ENCODE peak calls at places on chromosomes 4 and X, in six cellular contexts. O is PC-3, N is GM23248, I is mesendoderm, X is IMR-90, B is K562. V is an unnamed sample.

GRCh38 chr4:40648141-40648540 is 18.5 kb upstream of the RBM47 start:
- DNase-seq in X (no peak), I (no peak), O (no peak), B (no peak), N (no peak), V (no peak)

GRCh38 chrX:153226344-153227190 is 47.5 kb downstream of the MAGEA1 start:
- DNase-seq in X (peak), N (peak), O (peak), B (peak), I (peak), V (peak)

GRCh38 chr4:124325676-124326075 is 386.9 kb downstream of the ANKRD50 start:
- DNase-seq in B (no peak), N (no peak), I (no peak), X (no peak), O (no peak), V (no peak)

GRCh38 chrX:1593286-1594271 is 2.2 kb downstream of the AKAP17A start:
- DNase-seq in X (no peak), O (no peak), N (no peak), B (no peak), I (no peak), V (no peak)

GRCh38 chrX:16610121-16610565 is 39.8 kb upstream of the S100G start:
- DNase-seq in N (peak), O (peak), I (no peak), B (no peak), X (peak), V (no peak)

GRCh38 chr4:1531683-1532548 is 125.7 kb upstream of the NKX1-1 start:
- DNase-seq in I (no peak), B (no peak), N (no peak), O (no peak), X (no peak), V (no peak)

GRCh38 chrX:18873189-18873791 is 110.6 kb downstream of the PHKA2 start:
- DNase-seq in O (peak), N (peak), B (no peak), X (peak), I (no peak), V (no peak)

GRCh38 chrX:18938710-18939109 is 45.2 kb downstream of the PHKA2 start:
- DNase-seq in O (peak), B (no peak), X (peak), N (no peak), I (no peak), V (no peak)

GRCh38 chr4:175166020-175166419 is 247.9 kb downstream of the ADAM29 start:
- DNase-seq in O (no peak), X (no peak), N (no peak), I (no peak), B (no peak), V (no peak)

GRCh38 chr4:152684007-152684406 is 4.2 kb upstream of the TMEM154 start:
- DNase-seq in O (no peak), B (no peak), N (no peak), X (no peak), I (no peak), V (no peak)

GRCh38 chr4:8837181-8837811 is 34.3 kb downstream of the HMX1 start:
- DNase-seq in X (no peak), B (no peak), O (no peak), I (peak), N (no peak), V (no peak)

GRCh38 chrX:56733459-56734046 is 4.5 kb downstream of the NBDY start:
- DNase-seq in N (peak), I (peak), X (peak), B (peak), O (peak), V (no peak)

GRCh38 chr4:28508649-28509048 is 1648.0 kb downstream of the STIM2 start:
- DNase-seq in N (peak), I (no peak), X (no peak), O (no peak), B (no peak), V (no peak)

GRCh38 chr4:68895561-68896198 is 55.9 kb downstream of the UGT2A3 start:
- DNase-seq in N (no peak), X (no peak), I (no peak), B (no peak), O (peak), V (no peak)

GRCh38 chr4:10117424-10118354 is 1.1 kb upstream of the WDR1 start:
- DNase-seq in X (no peak), B (no peak), I (no peak), N (peak), O (no peak), V (no peak)

GRCh38 chrX:33178690-33179089 is 32.7 kb downstream of the DMD start:
- DNase-seq in B (no peak), O (no peak), I (no peak), N (no peak), X (no peak), V (no peak)

GRCh38 chrX:85544609-85545008 is 165.1 kb upstream of the POF1B start:
- DNase-seq in I (no peak), O (peak), X (no peak), N (peak), B (no peak), V (no peak)

GRCh38 chrX:13101439-13102139 is 57.2 kb upstream of the FAM9C start:
- DNase-seq in X (peak), N (peak), B (peak), O (peak), I (no peak), V (peak)

GRCh38 chr4:14110407-14110806 is 482.9 kb upstream of the BOD1L1 start:
- DNase-seq in X (peak), N (peak), B (no peak), O (peak), I (no peak), V (no peak)

GRCh38 chr4:47071863-47072441 is 40.6 kb downstream of the GABRB1 start:
- DNase-seq in X (peak), I (no peak), N (peak), O (peak), B (no peak), V (no peak)

GRCh38 chr4:8292388-8293107 is 23.0 kb downstream of the HTRA3 start:
- DNase-seq in B (no peak), I (no peak), X (no peak), N (no peak), O (no peak), V (no peak)

GRCh38 chr4:181909368-181909767 is 333.8 kb upstream of the TENM3 start:
- DNase-seq in O (no peak), B (no peak), N (peak), X (peak), I (peak), V (no peak)

GRCh38 chr4:3199661-3200422 is 49.1 kb upstream of the MSANTD1 start:
- DNase-seq in N (peak), I (no peak), O (no peak), B (no peak), X (no peak), V (no peak)

GRCh38 chr4:185309770-185310169 is 86.0 kb downstream of the LRP2BP start:
- DNase-seq in X (no peak), O (no peak), I (no peak), N (no peak), B (no peak), V (no peak)

GRCh38 chr4:2964077-2964471 is 703 bp downstream of the GRK4 start:
- DNase-seq in N (peak), I (no peak), O (no peak), B (peak), X (no peak), V (no peak)

GRCh38 chr4:183987987-183988392 is 82.9 kb downstream of the STOX2 start:
- DNase-seq in I (peak), O (peak), X (peak), B (peak), N (peak), V (peak)

GRCh38 chr4:118765399-118765798 is 70.5 kb downstream of the SEC24D start:
- DNase-seq in O (peak), I (no peak), B (peak), N (peak), X (peak), V (peak)

GRCh38 chrX:123835661-123836371 is 24.0 kb upstream of the XIAP start:
- DNase-seq in X (peak), O (peak), I (no peak), B (no peak), N (peak), V (no peak)

GRCh38 chr4:156778093-156778492 is 193.5 kb downstream of the PDGFC start:
- DNase-seq in N (peak), X (peak), I (no peak), B (no peak), O (peak), V (no peak)

GRCh38 chr4:177023951-177024350 is 231.2 kb upstream of the VEGFC start:
- DNase-seq in B (no peak), O (no peak), I (no peak), N (no peak), X (no peak), V (no peak)

GRCh38 chr4:183240581-183241321 is 79.3 kb downstream of the CLDN22 start:
- DNase-seq in I (peak), X (no peak), O (no peak), N (no peak), B (no peak), V (no peak)

GRCh38 chrX:30283456-30284200 is 25.6 kb downstream of the NR0B1 start:
- DNase-seq in O (peak), B (peak), X (peak), I (peak), N (peak), V (peak)

GRCh38 chr4:73978886-73979285 is 2.9 kb downstream of the PF4 start:
- DNase-seq in B (no peak), X (peak), O (peak), N (peak), I (no peak), V (no peak)

GRCh38 chr4:142551513-142552280 is 294.4 kb downstream of the INPP4B start:
- DNase-seq in X (no peak), O (no peak), B (no peak), N (no peak), I (no peak), V (no peak)
- H3K9ac ChIP-seq in X (no peak), O (no peak), B (no peak), N (no peak), I (no peak), V (no peak)

GRCh38 chrX:130166503-130166777 is 799 bp upstream of the AIFM1 start:
- DNase-seq in X (no peak), B (no peak), O (no peak), I (no peak), N (no peak), V (no peak)
- H3K9ac ChIP-seq in X (peak), B (peak), O (peak), I (peak), N (peak), V (peak)

DNA sequence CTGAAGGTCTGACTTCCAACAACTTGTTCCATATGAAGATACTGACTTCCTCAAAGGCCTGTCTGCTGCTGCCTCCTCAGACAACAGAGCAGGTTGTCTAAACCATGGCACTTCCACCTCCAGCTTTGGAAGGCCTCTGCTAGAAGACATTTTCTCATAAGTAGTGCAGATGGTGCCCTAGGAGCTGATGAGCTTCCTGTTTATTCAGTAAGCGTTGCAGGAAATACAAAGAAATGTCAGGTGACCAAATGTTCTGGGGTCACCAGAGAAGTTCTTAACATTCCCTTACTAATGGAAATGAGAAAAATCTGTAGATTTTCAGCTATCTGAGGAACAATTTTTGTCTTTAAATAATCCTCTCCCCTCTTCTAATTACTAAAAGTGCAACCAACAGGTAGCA is 28.9 kb downstream of the FGF2 start:
- DNase-seq in N (no peak), B (no peak), I (no peak), O (no peak), X (no peak), V (no peak)
- H3K9ac ChIP-seq in N (peak), B (no peak), I (no peak), O (no peak), X (no peak), V (no peak)

DNA sequence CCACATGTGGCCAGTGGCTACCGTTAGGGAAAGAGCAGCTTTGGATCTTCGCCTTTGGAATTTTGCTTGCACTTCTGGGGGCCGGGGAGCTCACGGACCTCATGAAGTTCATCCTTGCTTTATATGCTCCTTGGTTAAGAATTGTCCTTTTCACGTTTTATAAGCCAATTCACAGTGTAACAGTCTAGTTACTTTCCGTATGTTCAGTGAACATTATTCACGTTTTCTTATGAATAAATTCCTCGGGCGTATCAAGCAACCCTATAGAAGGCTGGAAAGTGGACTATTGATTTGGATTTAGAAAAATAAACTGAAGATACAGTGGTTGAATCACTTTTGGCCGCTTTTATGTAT is 714 bp upstream of the PDLIM5 start:
- DNase-seq in I (no peak), X (no peak), N (peak), O (no peak), B (no peak), V (no peak)
- H3K9ac ChIP-seq in I (peak), X (peak), N (peak), O (peak), B (peak), V (peak)

V was measured in keratinocyte.